ENCODE peak calls at places on chromosomes 12 and 14, in ten cellular contexts. L is stimulated activated naive CD4-positive, alpha-beta T cell treated with Interleukin-2 at 50 U/mL for 16 hours; I is WTC11; F is DMS153; J is GM10248; W is HTR-8/SVneo; G is GM19239; C is C1 segment of cervical spinal cord; O is EL; T is progenitor cell of endocrine pancreas. U is an unnamed sample.

GRCh38 chr12:62730649-62731377 is 204.1 kb downstream of the PPM1H start:
- DNase-seq in L (no peak), I (no peak), F (no peak), J (no peak), W (peak), G (no peak), C (no peak), O (peak), T (no peak), U (peak)

GRCh38 chr12:120067084-120067869 is 49.3 kb downstream of the RAB35 start:
- DNase-seq in L (no peak), I (no peak), F (peak), J (no peak), W (no peak), G (no peak), C (no peak), O (no peak), T (no peak), U (no peak)

GRCh38 chr12:89364058-89364457 is 11.8 kb upstream of the DUSP6 start:
- DNase-seq in L (no peak), I (no peak), F (no peak), J (no peak), W (no peak), G (no peak), C (no peak), O (no peak), T (no peak), U (no peak)

GRCh38 chr12:15788266-15789214 is 648 bp downstream of the EPS8 start:
- DNase-seq in L (no peak), I (peak), F (peak), J (peak), W (peak), G (peak), C (peak), O (peak), T (peak), U (peak)

GRCh38 chr12:44038411-44038810 is 202.5 kb downstream of the TMEM117 start:
- DNase-seq in L (no peak), I (no peak), F (no peak), J (no peak), W (no peak), G (no peak), C (no peak), O (no peak), T (no peak), U (no peak)

GRCh38 chr12:96402061-96402460 is 1.8 kb upstream of the CDK17 start:
- DNase-seq in L (peak), I (peak), F (no peak), J (no peak), W (no peak), G (no peak), C (no peak), O (no peak), T (no peak), U (no peak)

GRCh38 chr14:102498005-102498677 is 11.4 kb downstream of the ANKRD9 start:
- DNase-seq in L (no peak), I (peak), F (no peak), J (no peak), W (no peak), G (no peak), C (no peak), O (no peak), T (no peak), U (no peak)

GRCh38 chr14:77761205-77761931 is 412 bp upstream of the SNW1 start:
- DNase-seq in L (no peak), I (peak), F (peak), J (no peak), W (peak), G (no peak), C (peak), O (peak), T (no peak), U (peak)

GRCh38 chr12:107475900-107476299 is 209.7 kb upstream of the PWP1 start:
- DNase-seq in L (no peak), I (no peak), F (no peak), J (no peak), W (no peak), G (no peak), C (no peak), O (no peak), T (no peak), U (no peak)

GRCh38 chr12:66087365-66087943 is 43.1 kb downstream of the LLPH start:
- DNase-seq in L (peak), I (peak), F (peak), J (peak), W (peak), G (peak), C (peak), O (peak), T (peak), U (peak)

GRCh38 chr14:102726191-102726949 is 50.9 kb upstream of the TRAF3 start:
- DNase-seq in L (no peak), I (no peak), F (peak), J (no peak), W (no peak), G (no peak), C (no peak), O (no peak), T (no peak), U (no peak)

GRCh38 chr12:113040722-113041168 is 15.8 kb upstream of the DTX1 start:
- DNase-seq in L (no peak), I (no peak), F (no peak), J (no peak), W (peak), G (no peak), C (no peak), O (peak), T (no peak), U (peak)

GRCh38 chr14:74571441-74571841 is 40.6 kb downstream of the LTBP2 start:
- DNase-seq in L (no peak), I (no peak), F (no peak), J (no peak), W (no peak), G (no peak), C (no peak), O (peak), T (no peak), U (no peak)

GRCh38 chr14:32980887-32981501 is 42.3 kb downstream of the NPAS3 start:
- DNase-seq in L (no peak), I (no peak), F (peak), J (no peak), W (no peak), G (no peak), C (no peak), O (no peak), T (no peak), U (no peak)

GRCh38 chr12:122870163-122870842 is 25.6 kb downstream of the VPS37B start:
- DNase-seq in L (no peak), I (no peak), F (no peak), J (no peak), W (no peak), G (no peak), C (no peak), O (no peak), T (peak), U (no peak)

GRCh38 chr12:41629606-41630005 is 441.5 kb downstream of the PDZRN4 start:
- DNase-seq in L (no peak), I (no peak), F (no peak), J (no peak), W (no peak), G (no peak), C (no peak), O (no peak), T (no peak), U (no peak)

GRCh38 chr12:11723993-11724392 is 74.5 kb downstream of the ETV6 start:
- DNase-seq in L (no peak), I (no peak), F (no peak), J (no peak), W (no peak), G (no peak), C (no peak), O (no peak), T (no peak), U (no peak)

GRCh38 chr12:128864516-128865186 is 11.4 kb downstream of the GLT1D1 start:
- DNase-seq in L (no peak), I (no peak), F (no peak), J (no peak), W (no peak), G (no peak), C (no peak), O (no peak), T (no peak), U (no peak)

GRCh38 chr14:89337161-89337560 is 79.9 kb downstream of the FOXN3 start:
- DNase-seq in L (no peak), I (no peak), F (no peak), J (no peak), W (no peak), G (no peak), C (no peak), O (no peak), T (no peak), U (no peak)

GRCh38 chr12:126362490-126362889 is 1297.3 kb downstream of the AACS start:
- DNase-seq in L (no peak), I (no peak), F (no peak), J (no peak), W (no peak), G (no peak), C (no peak), O (no peak), T (no peak), U (no peak)

GRCh38 chr12:1502441-1502785 is 92.0 kb downstream of the FBXL14 start:
- DNase-seq in L (no peak), I (no peak), F (no peak), J (no peak), W (no peak), G (no peak), C (no peak), O (no peak), T (no peak), U (no peak)

U was measured in RWPE1.